ENCODE peak calls at places on chromosomes 4 and X, in nine cellular contexts. S, L, O, Z, K, B, F, A and I are unnamed samples.
A peak's percentile ranks its signal among the peaks of the same experiment; 100 is the strongest.

GRCh38 chr4:86543560-86544312 is 50.4 kb upstream of the PTPN13 start:
- DNase-seq in S (no peak), L (no peak), O (no peak), Z (peak; percentile 31), K (peak; percentile 13), B (no peak), F (no peak), A (no peak), I (no peak)

GRCh38 chrX:12579311-12579710 is 211.9 kb upstream of the PRPS2 start:
- DNase-seq in S (no peak), L (no peak), O (no peak), Z (peak; percentile 53), K (no peak), B (no peak), F (no peak), A (no peak), I (no peak)

GRCh38 chr4:1411436-1412375 is 5.5 kb upstream of the NKX1-1 start:
- DNase-seq in S (no peak), L (no peak), O (no peak), Z (no peak), K (no peak), B (peak; percentile 44), F (no peak), A (no peak), I (no peak)

GRCh38 chr4:51909236-51909703 is 66.3 kb downstream of the DCUN1D4 start:
- DNase-seq in S (no peak), L (no peak), O (no peak), Z (no peak), K (no peak), B (no peak), F (no peak), A (no peak), I (no peak)

GRCh38 chrX:123088331-123088730 is 95.7 kb upstream of the GRIA3 start:
- DNase-seq in S (no peak), L (no peak), O (no peak), Z (no peak), K (peak; percentile 43), B (no peak), F (no peak), A (no peak), I (no peak)

GRCh38 chr4:14529653-14530052 is 472.6 kb upstream of the CPEB2 start:
- DNase-seq in S (no peak), L (no peak), O (no peak), Z (peak; percentile 72), K (peak; percentile 20), B (no peak), F (no peak), A (no peak), I (no peak)

GRCh38 chr4:26459756-26460530 is 30.3 kb downstream of the CCKAR start:
- DNase-seq in S (no peak), L (no peak), O (no peak), Z (no peak), K (peak; percentile 28), B (no peak), F (no peak), A (no peak), I (no peak)

GRCh38 chrX:134753185-134754008 is 95.1 kb upstream of the PLAC1 start:
- DNase-seq in S (no peak), L (no peak), O (peak; percentile 57), Z (peak; percentile 59), K (peak; percentile 74), B (no peak), F (peak; percentile 67), A (no peak), I (no peak)

GRCh38 chr4:186144180-186144579 is 39.7 kb downstream of the FAM149A start:
- DNase-seq in S (peak; percentile 73), L (no peak), O (no peak), Z (peak; percentile 17), K (peak; percentile 53), B (no peak), F (no peak), A (no peak), I (peak; percentile 6)

GRCh38 chr4:1603413-1604135 is 80.5 kb downstream of the FAM53A start:
- DNase-seq in S (no peak), L (no peak), O (no peak), Z (no peak), K (no peak), B (peak; percentile 48), F (no peak), A (no peak), I (no peak)

GRCh38 chr4:178752954-178753525 is 1310.8 kb upstream of the AGA start:
- DNase-seq in S (peak; percentile 10), L (no peak), O (no peak), Z (no peak), K (no peak), B (no peak), F (no peak), A (no peak), I (no peak)

GRCh38 chr4:143199503-143199902 is 14.8 kb downstream of the USP38 start:
- DNase-seq in S (no peak), L (no peak), O (no peak), Z (no peak), K (no peak), B (no peak), F (no peak), A (no peak), I (no peak)

GRCh38 chrX:153744210-153745066 is 19.6 kb upstream of the PLXNB3 start:
- DNase-seq in S (no peak), L (no peak), O (no peak), Z (no peak), K (no peak), B (peak; percentile 76), F (no peak), A (no peak), I (no peak)

GRCh38 chr4:61520688-61521160 is 320.6 kb downstream of the ADGRL3 start:
- DNase-seq in S (no peak), L (no peak), O (no peak), Z (peak; percentile 71), K (peak; percentile 76), B (no peak), F (peak; percentile 17), A (no peak), I (no peak)

GRCh38 chrX:12770440-12770839 is 20.8 kb upstream of the PRPS2 start:
- DNase-seq in S (peak; percentile 28), L (no peak), O (no peak), Z (no peak), K (peak; percentile 53), B (no peak), F (no peak), A (no peak), I (no peak)

GRCh38 chrX:120732461-120732860 is 102.6 kb upstream of the C1GALT1C1 start:
- DNase-seq in S (no peak), L (no peak), O (no peak), Z (no peak), K (peak; percentile 42), B (no peak), F (no peak), A (no peak), I (no peak)

GRCh38 chr4:68691186-68691585 is 20.7 kb upstream of the UGT2B15 start:
- DNase-seq in S (no peak), L (no peak), O (no peak), Z (no peak), K (no peak), B (no peak), F (no peak), A (no peak), I (no peak)

GRCh38 chr4:17502764-17503163 is 9.1 kb downstream of the QDPR start:
- DNase-seq in S (peak; percentile 47), L (no peak), O (no peak), Z (peak; percentile 29), K (peak; percentile 5), B (no peak), F (no peak), A (no peak), I (no peak)

GRCh38 chrX:115948018-115948923 is 222.3 kb upstream of the AGTR2 start:
- DNase-seq in S (peak; percentile 47), L (no peak), O (no peak), Z (no peak), K (no peak), B (no peak), F (peak; percentile 8), A (no peak), I (no peak)

GRCh38 chr4:88706574-88706973 is 8.9 kb upstream of the NAP1L5 start:
- DNase-seq in S (peak; percentile 91), L (no peak), O (peak; percentile 32), Z (peak; percentile 24), K (peak; percentile 83), B (no peak), F (peak; percentile 0), A (no peak), I (no peak)

GRCh38 chr4:72286185-72286584 is 254.4 kb downstream of the NPFFR2 start:
- DNase-seq in S (no peak), L (no peak), O (no peak), Z (peak; percentile 7), K (peak; percentile 52), B (no peak), F (no peak), A (no peak), I (no peak)